ENCODE peak calls at places on chromosome 14, in six cellular contexts. I is head of caudate nucleus; M is KG1; A is ACHN; B is WERI-Rb-1; C is activated CD4-positive, alpha-beta T cell treated with anti-CD3 and anti-CD28 coated beads, Interleukin-2, amount 50 U/mL, for 1 hour. L is an unnamed sample.

GRCh38 chr14:88856786-88857366 is 32.4 kb downstream of the TTC8 start:
- DNase-seq in M (no peak), B (peak; percentile 72), A (no peak), C (no peak), I (no peak), L (no peak)

GRCh38 chr14:99579077-99579836 is 24.8 kb downstream of the CCDC85C start:
- DNase-seq in C (no peak), I (no peak), B (no peak), M (no peak), A (no peak), L (no peak)

GRCh38 chr14:104973215-104974145 is 4.7 kb downstream of the AHNAK2 start:
- DNase-seq in M (no peak), A (peak; percentile 96), C (no peak), I (no peak), B (peak; percentile 10), L (peak; percentile 79)

GRCh38 chr14:56065621-56066295 is 52.5 kb upstream of the PELI2 start:
- DNase-seq in I (no peak), A (no peak), M (no peak), B (no peak), C (no peak), L (peak; percentile 69)

GRCh38 chr14:73610692-73611091 is 1.6 kb upstream of the ACOT6 start:
- DNase-seq in M (no peak), B (no peak), I (peak; percentile 12), A (no peak), C (no peak), L (peak; percentile 74)

GRCh38 chr14:73662439-73663056 is 17.8 kb downstream of the DNAL1 start:
- DNase-seq in C (no peak), B (peak; percentile 31), I (peak; percentile 63), M (no peak), A (peak; percentile 90), L (peak; percentile 58)

GRCh38 chr14:45128963-45129629 is 5.2 kb downstream of the FKBP3 start:
- DNase-seq in B (no peak), A (no peak), I (no peak), M (no peak), C (no peak), L (no peak)

GRCh38 chr14:104186575-104186974 is 48.2 kb downstream of the KIF26A start:
- DNase-seq in M (no peak), I (no peak), A (no peak), B (no peak), C (no peak), L (no peak)

GRCh38 chr14:32588448-32589320 is 259.6 kb downstream of the AKAP6 start:
- DNase-seq in M (peak; percentile 22), A (peak; percentile 50), I (no peak), C (no peak), B (peak; percentile 16), L (no peak)

GRCh38 chr14:20714593-20715250 is 26.2 kb downstream of the ANG start:
- DNase-seq in C (no peak), M (no peak), I (peak; percentile 70), B (no peak), A (no peak), L (no peak)

GRCh38 chr14:67555518-67556090 is 22.5 kb downstream of the PLEKHH1 start:
- DNase-seq in M (no peak), A (no peak), I (no peak), C (no peak), B (no peak), L (no peak)

GRCh38 chr14:27049611-27050172 is 451.9 kb upstream of the NOVA1 start:
- DNase-seq in C (no peak), I (no peak), A (no peak), M (no peak), B (no peak), L (no peak)

GRCh38 chr14:91931478-91932088 is 15.9 kb downstream of the FBLN5 start:
- DNase-seq in C (no peak), B (no peak), A (no peak), M (no peak), I (no peak), L (no peak)

GRCh38 chr14:72389200-72389599 is 457.0 kb downstream of the RGS6 start:
- DNase-seq in B (no peak), I (no peak), A (no peak), M (no peak), C (no peak), L (no peak)

GRCh38 chr14:94498215-94498614 is 11.1 kb downstream of the SERPINA12 start:
- DNase-seq in M (no peak), I (no peak), A (no peak), B (no peak), C (no peak), L (no peak)

GRCh38 chr14:34682787-34683321 is 31.5 kb downstream of the CFL2 start:
- DNase-seq in A (no peak), I (no peak), B (no peak), C (no peak), M (no peak), L (no peak)

GRCh38 chr14:31926123-31926522 is 151.0 kb upstream of the ARHGAP5 start:
- DNase-seq in B (no peak), A (peak; percentile 70), C (no peak), M (no peak), I (no peak), L (no peak)

GRCh38 chr14:20617138-20618003 is 24.1 kb downstream of the OR6S1 start:
- DNase-seq in B (no peak), C (no peak), I (no peak), M (no peak), A (no peak), L (no peak)

L was measured in epithelial cell of proximal tubule.